ENCODE peak calls at places on chromosomes 16 and 17, in four cellular contexts. Y is GM12891, A is adrenal gland, X is gastrocnemius medialis. S is an unnamed sample.

GRCh38 chr16:4913130-4913773 is 23.7 kb downstream of the PPL start:
- DNase-seq in Y (no peak), A (no peak), X (no peak), S (no peak)

GRCh38 chr17:74152591-74153455 is 50.7 kb upstream of the RPL38 start:
- DNase-seq in Y (no peak), A (no peak), X (no peak), S (no peak)

GRCh38 chr17:4204676-4205075 is 59.1 kb downstream of the ANKFY1 start:
- DNase-seq in Y (no peak), A (peak), X (no peak), S (no peak)

GRCh38 chr17:2023256-2023655 is 1.9 kb downstream of the RTN4RL1 start:
- DNase-seq in Y (no peak), A (no peak), X (no peak), S (no peak)

GRCh38 chr17:50185724-50186545 is 15.5 kb downstream of the COL1A1 start:
- DNase-seq in Y (no peak), A (no peak), X (no peak), S (no peak)

GRCh38 chr17:59073972-59074371 is 32.7 kb downstream of the TRIM37 start:
- DNase-seq in Y (no peak), A (no peak), X (no peak), S (no peak)

GRCh38 chr17:63843387-63844292 is 1.2 kb upstream of the SMARCD2 start:
- DNase-seq in Y (no peak), A (peak), X (no peak), S (peak)

GRCh38 chr16:69787883-69788282 is 25.8 kb downstream of the WWP2 start:
- DNase-seq in Y (no peak), A (no peak), X (no peak), S (no peak)

GRCh38 chr17:7014995-7015586 is 2.7 kb downstream of the RNASEK start:
- DNase-seq in Y (no peak), A (peak), X (no peak), S (no peak)

GRCh38 chr17:45934044-45934979 is 40.0 kb downstream of the MAPT start:
- DNase-seq in Y (no peak), A (no peak), X (no peak), S (no peak)

GRCh38 chr17:3157218-3157617 is 29.9 kb upstream of the OR1G1 start:
- DNase-seq in Y (no peak), A (no peak), X (no peak), S (no peak)

GRCh38 chr17:79979201-79979840 is 56.4 kb downstream of the TBC1D16 start:
- DNase-seq in Y (no peak), A (no peak), X (no peak), S (no peak)

GRCh38 chr16:57268804-57269800 is 15.4 kb downstream of the PLLP start:
- DNase-seq in Y (no peak), A (peak), X (no peak), S (peak)

GRCh38 chr17:77842148-77842905 is 116.2 kb upstream of the TNRC6C start:
- DNase-seq in Y (no peak), A (no peak), X (no peak), S (no peak)

GRCh38 chr16:1989826-1990335 is at the start of gene SYNGR3:
- DNase-seq in Y (no peak), A (no peak), X (no peak), S (peak)

GRCh38 chr17:49997256-49997735 is 2.3 kb upstream of the DLX3 start:
- DNase-seq in Y (no peak), A (no peak), X (no peak), S (no peak)

GRCh38 chr16:56970934-56971767 is 9.4 kb downstream of the CETP start:
- DNase-seq in Y (no peak), A (peak), X (no peak), S (no peak)

GRCh38 chr17:70029019-70029767 is 45.8 kb upstream of the KCNJ16 start:
- DNase-seq in Y (no peak), A (no peak), X (no peak), S (no peak)

GRCh38 chr17:5585814-5586558 is 1.7 kb upstream of the NLRP1 start:
- DNase-seq in Y (no peak), A (no peak), X (no peak), S (no peak)

GRCh38 chr17:39195568-39196160 is 1.8 kb downstream of the CACNB1 start:
- DNase-seq in Y (no peak), A (no peak), X (no peak), S (no peak)

GRCh38 chr16:48113471-48113870 is 42.3 kb downstream of the ABCC12 start:
- DNase-seq in Y (no peak), A (no peak), X (no peak), S (no peak)

GRCh38 chr16:84607694-84608093 is 10.2 kb downstream of the COTL1 start:
- DNase-seq in Y (no peak), A (no peak), X (no peak), S (peak)

GRCh38 chr17:35313875-35314409 is 59.5 kb downstream of the SLFN11 start:
- DNase-seq in Y (no peak), A (peak), X (no peak), S (no peak)

GRCh38 chr16:47431960-47432359 is 28.9 kb downstream of the ITFG1 start:
- DNase-seq in Y (no peak), A (no peak), X (no peak), S (no peak)

GRCh38 chr16:83539736-83540490 is 267.9 kb upstream of the HSBP1 start:
- DNase-seq in Y (no peak), A (no peak), X (no peak), S (no peak)

GRCh38 chr17:35245196-35245486 is 2.3 kb downstream of the SLFN5 start:
- DNase-seq in Y (no peak), A (peak), X (no peak), S (no peak)

GRCh38 chr17:48593840-48594411 is 347 bp upstream of the HOXB5 start:
- DNase-seq in Y (peak), A (peak), X (no peak), S (peak)

DNA sequence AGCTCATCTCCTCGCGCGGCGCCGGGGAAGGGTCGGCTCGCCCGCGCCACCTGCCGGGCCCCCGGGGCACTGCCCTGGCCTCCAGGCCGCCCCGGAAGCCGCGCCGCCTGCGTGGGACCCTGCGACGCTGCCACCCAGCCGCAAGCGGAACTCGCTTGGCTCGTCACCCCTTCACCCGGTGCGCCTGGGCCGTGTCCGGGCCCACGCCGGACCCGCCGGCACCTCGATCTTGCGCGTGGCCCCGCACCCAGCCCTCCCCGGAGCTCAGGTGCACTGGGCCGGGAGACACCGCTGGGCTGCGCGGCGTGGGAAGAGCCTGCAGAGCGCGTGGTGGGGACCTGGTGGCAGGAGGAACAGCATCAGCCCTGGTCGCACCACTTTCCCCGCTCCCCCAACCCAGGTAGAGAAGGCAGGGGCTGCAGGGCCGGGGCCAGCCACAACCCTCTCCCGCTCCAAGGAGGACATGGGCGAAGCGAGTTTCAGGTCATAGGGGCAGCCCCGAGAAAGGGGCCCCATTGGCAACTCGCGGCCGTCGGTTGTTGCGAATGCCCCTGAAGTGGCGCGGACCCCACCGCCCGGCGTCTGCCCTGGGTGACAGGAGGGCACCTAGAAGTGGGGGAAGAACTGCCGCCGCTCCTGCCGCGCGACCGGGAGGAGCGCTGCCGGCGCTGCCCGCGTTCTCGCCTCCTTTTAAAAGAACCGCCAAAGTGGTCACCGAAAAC is 363 bp upstream of the MIF4GD start:
- DNase-seq in Y (peak), A (peak), X (peak), S (peak)
- TF ChIP-seq POLR2A in Y (no peak), A (no peak), X (no peak), S (peak)

DNA sequence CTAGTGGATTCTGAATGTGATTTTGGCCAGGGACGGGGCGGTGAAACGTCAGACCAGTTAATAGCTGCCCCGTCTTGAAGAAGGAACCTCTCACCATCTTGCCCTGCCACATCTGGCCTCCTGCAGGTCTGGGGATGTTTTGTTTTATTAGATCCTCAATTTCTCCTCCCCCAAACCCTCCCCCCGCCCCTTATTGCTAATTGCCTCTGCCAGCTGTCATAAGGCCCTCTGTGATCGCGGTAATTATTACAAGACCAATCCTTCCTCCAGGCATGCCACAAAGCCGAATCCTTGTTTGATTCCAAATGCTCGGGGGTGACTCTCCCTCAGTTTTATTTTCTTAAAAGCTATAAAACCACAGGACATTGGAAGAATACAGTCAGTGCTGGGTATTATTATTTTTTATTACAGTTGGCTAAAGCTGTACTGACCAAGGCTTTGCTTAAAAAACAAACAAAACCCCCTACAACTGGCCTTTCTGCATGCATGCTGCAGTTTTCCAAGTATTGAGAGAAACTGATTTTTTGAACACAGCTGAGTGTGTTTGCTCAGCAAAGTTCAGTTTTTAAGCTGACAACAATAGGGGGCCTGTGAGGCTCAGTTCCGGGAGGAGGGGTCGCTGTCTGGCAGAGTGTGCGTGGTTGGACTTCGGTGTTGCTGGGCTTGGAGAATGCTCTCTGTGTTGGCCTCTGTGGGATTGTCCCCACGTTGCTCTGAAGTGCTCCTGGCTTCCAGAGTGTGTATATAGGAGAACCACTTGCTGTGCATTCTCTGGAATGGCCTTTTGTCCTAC is 1.7 kb downstream of the KSR1 start:
- DNase-seq in Y (no peak), A (no peak), X (no peak), S (peak)
- TF ChIP-seq POLR2A in Y (peak), A (no peak), X (no peak), S (peak)

DNA sequence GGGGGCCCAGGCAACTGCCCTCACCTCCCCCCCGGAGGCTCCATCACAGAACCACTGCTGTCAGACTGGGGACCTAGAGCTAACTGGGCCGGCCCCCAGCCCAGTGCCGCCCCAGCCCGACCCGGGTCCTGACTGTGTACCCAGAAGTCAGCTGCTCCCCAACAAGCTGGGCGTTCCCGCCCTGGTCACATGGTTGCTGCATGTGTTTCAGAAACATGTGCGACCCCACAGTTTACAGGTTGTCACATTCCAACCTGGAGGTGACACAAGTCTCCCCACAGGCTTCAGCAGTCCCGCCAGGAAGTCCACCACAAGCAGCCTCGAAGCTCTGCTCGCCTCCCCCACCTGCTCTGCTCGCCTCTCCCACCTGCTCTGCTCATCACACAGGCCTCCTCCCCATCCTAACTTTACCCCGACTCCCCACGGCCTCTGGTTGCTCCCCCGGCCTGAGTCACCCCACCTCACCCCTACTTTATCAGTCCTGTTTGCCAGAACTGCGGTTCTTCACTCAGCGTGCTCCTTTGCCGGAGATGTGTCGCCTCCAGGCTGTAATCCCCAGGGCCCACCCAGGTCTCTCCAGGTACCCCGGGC is 968 bp downstream of the MRPL28 start:
- DNase-seq in Y (no peak), A (no peak), X (no peak), S (no peak)
- TF ChIP-seq POLR2A in Y (no peak), A (no peak), X (no peak), S (no peak)

GRCh38 chr17:36935681-36936454 is 1.4 kb upstream of the LHX1 start:
- DNase-seq in Y (no peak), A (no peak), X (no peak), S (no peak)

GRCh38 chr17:36936455-36936934 is 780 bp upstream of the LHX1 start:
- DNase-seq in Y (no peak), A (no peak), X (no peak), S (no peak)

GRCh38 chr17:36933174-36934143 is 3.8 kb upstream of the LHX1 start:
- DNase-seq in Y (no peak), A (no peak), X (no peak), S (peak)

GRCh38 chr17:36934144-36934758 is 3.0 kb upstream of the LHX1 start:
- DNase-seq in Y (no peak), A (no peak), X (no peak), S (no peak)

GRCh38 chr17:36934759-36935630 is 2.3 kb upstream of the LHX1 start:
- DNase-seq in Y (no peak), A (no peak), X (no peak), S (peak)
- TF ChIP-seq POLR2A in Y (no peak), A (no peak), X (no peak), S (no peak)

GRCh38 chr16:87842209-87842869 is 27.0 kb downstream of the SLC7A5 start:
- DNase-seq in Y (no peak), A (no peak), X (no peak), S (no peak)
- TF ChIP-seq POLR2A in Y (no peak), A (no peak), X (no peak), S (no peak)

DNA sequence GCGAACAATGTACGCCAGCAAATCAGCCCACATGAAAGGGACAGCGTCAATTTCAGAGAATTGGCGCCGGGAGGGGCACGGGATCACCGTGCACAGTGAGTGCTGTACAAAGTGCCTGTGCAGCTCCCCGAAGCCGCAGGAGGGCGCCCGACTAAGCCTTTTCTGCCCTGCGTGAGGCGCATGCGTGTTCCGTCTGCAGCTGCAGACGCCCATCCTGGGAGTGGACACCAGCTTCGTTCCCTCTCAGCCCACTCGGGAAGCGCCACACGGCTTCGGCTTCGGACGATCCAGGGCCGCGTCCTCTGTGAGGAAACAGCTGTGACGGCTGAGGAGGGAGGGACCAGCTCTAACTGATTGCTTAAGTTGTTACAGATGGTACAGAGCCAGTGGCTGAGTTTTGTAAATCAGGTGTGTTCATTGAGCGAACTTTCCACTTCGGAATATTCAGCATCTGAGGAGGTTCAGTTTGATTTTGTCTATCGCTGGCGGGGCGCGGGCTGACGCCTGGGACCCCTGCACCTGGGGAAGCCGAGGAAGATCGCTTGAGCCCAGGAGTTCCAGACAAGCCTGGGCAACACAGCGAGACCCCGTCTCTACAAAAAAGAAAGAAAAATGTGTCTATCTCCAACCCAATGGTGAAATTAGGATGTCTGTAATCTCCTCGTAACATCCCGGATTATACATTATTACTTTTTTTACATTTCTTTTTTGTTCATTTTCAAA is 15.4 kb upstream of the ZNF287 start:
- DNase-seq in Y (peak), A (peak), X (peak), S (peak)
- TF ChIP-seq POLR2A in Y (no peak), A (no peak), X (no peak), S (no peak)

DNA sequence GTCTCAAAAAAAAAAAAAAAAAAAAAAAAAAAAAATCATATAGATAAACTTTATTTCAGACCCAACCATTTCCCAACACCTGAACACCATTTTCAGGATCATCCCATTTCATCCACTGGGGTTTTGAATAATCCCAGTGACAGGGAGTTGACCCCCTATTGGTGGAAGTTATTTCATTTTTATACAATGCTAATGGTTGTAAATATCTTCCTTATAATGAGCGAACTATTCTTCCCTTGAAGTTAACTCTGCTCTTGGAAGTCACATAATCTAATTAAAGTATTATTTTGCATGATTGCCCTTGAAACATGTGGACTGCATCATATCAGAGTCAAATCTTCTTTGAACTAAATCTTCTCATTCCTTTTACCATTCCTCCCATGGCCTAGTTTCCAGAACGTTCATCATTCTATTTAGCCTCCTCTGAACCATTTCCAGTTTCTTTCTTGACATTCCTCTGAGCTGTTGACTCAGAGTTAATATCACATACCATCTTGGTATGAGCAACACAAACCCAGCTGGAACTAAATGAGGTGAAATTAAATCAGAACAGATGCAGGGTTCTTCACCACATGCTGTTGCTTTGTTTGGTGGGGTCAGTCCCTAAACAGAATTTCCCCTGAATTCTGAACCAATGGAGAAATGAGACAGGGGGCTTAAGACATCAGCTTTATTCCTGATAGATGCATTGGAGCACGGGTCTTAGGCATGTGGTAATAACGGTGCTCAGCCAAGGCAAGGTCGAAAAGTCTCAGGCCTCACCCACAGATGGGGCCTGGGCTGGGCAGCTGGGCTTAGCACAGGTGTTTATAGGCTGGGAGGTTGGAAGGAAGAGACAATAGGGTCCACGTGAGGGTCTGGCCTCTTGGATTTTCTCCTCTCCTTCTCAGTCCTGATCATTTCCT is 8.9 kb downstream of the HSD17B2 start:
- DNase-seq in Y (no peak), A (no peak), X (no peak), S (no peak)
- TF ChIP-seq POLR2A in Y (no peak), A (no peak), X (no peak), S (no peak)

GRCh38 chr17:44014133-44014436 is 678 bp downstream of the TMEM101 start:
- DNase-seq in Y (no peak), A (peak), X (no peak), S (peak)
- TF ChIP-seq POLR2A in Y (no peak), A (no peak), X (no peak), S (no peak)

DNA sequence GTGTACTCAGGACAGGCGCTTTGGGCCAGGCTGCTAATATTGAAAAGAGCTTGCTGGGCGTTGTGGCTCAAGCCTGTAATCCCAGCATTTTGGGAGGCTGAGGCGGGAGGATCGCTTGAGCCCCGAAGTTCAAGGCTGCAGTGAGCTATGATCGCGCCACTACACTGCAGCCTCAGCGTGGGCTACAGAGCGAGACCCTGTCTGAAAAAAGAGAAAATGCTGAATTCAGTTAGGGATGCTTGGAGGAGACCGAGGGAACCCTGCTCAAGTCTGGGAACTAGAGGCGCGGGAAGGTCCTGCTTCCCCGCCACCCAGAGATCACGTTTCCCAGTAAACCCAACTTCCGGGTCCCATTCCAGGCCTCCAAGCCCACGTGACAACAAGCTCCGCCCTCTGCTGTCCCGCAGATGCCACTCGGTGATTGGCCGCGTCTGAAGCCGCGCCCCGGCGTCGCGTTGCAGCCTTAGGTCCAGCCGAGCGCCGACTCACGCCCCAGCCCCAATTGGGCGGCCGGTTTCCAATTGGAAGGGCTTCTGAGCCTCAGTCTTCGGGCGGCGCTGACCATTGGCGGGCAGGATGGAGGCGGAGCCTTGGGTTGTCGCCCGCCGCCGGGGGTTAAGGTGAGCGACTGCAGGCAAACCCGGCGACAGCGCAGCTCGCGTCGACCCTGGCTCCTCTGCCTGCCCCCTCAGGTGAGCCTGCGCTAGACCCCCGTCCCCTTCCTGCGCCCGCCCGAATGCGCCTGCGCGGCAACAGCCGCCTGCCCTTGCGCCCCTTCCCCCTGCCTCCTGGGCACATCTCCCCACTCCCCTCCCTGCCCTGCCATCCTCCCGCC is at the start of gene PHKG2:
- DNase-seq in Y (peak), A (peak), X (peak), S (peak)
- TF ChIP-seq POLR2A in Y (peak), A (peak), X (peak), S (peak)

GRCh38 chr16:23835390-23836077 is at the start of gene PRKCB:
- DNase-seq in Y (peak), A (peak), X (peak), S (peak)
- TF ChIP-seq POLR2A in Y (no peak), A (no peak), X (no peak), S (no peak)

S was measured in erythroblast.